ENCODE peak calls at places on chromosome 4, in nine cellular contexts. One of them, this sample, is unnamed. For H3K27me3, the result is how much of the 10 kb centered on the place peaks cover.

GRCh38 chr4:141761926-141762325 is 125.5 kb downstream of the IL15 start:
- DNase-seq in heart left ventricle: no peak
- DNase-seq in CD8-positive, alpha-beta T cell: no peak
- DNase-seq in left ventricle myocardium inferior: no peak
- DNase-seq in sigmoid colon: no peak
- DNase-seq in lung: no peak
- DNase-seq in CD8-positive, alpha-beta memory T cell: no peak
- DNase-seq in mammary epithelial cell: no peak
- DNase-seq in testis: no peak
- DNase-seq in this sample: no peak

GRCh38 chr4:10003666-10004065 is 17.6 kb downstream of the SLC2A9 start:
- DNase-seq in left ventricle myocardium inferior: no peak
- DNase-seq in testis: no peak
- DNase-seq in heart left ventricle: no peak
- DNase-seq in mammary epithelial cell: peak
- DNase-seq in lung: no peak
- DNase-seq in CD8-positive, alpha-beta T cell: no peak
- DNase-seq in CD8-positive, alpha-beta memory T cell: no peak
- DNase-seq in sigmoid colon: no peak
- DNase-seq in this sample: no peak

GRCh38 chr4:128787509-128788311 is 21.8 kb upstream of the JADE1 start:
- DNase-seq in CD8-positive, alpha-beta memory T cell: no peak
- DNase-seq in lung: no peak
- DNase-seq in sigmoid colon: no peak
- DNase-seq in left ventricle myocardium inferior: no peak
- DNase-seq in heart left ventricle: no peak
- DNase-seq in testis: no peak
- DNase-seq in CD8-positive, alpha-beta T cell: no peak
- DNase-seq in mammary epithelial cell: no peak
- DNase-seq in this sample: peak

GRCh38 chr4:98284640-98285046 is 23.5 kb downstream of the RAP1GDS1 start:
- DNase-seq in CD8-positive, alpha-beta T cell: no peak
- DNase-seq in mammary epithelial cell: peak
- DNase-seq in CD8-positive, alpha-beta memory T cell: no peak
- DNase-seq in heart left ventricle: no peak
- DNase-seq in testis: no peak
- DNase-seq in lung: no peak
- DNase-seq in left ventricle myocardium inferior: no peak
- DNase-seq in sigmoid colon: no peak
- DNase-seq in this sample: no peak

GRCh38 chr4:172830295-172830764 is 338.3 kb upstream of the GALNT7 start:
- DNase-seq in CD8-positive, alpha-beta T cell: no peak
- DNase-seq in heart left ventricle: no peak
- DNase-seq in CD8-positive, alpha-beta memory T cell: no peak
- DNase-seq in sigmoid colon: no peak
- DNase-seq in mammary epithelial cell: no peak
- DNase-seq in lung: no peak
- DNase-seq in testis: no peak
- DNase-seq in left ventricle myocardium inferior: no peak
- DNase-seq in this sample: no peak

GRCh38 chr4:23855912-23856605 is 33.8 kb downstream of the PPARGC1A start:
- DNase-seq in lung: no peak
- DNase-seq in CD8-positive, alpha-beta T cell: no peak
- DNase-seq in mammary epithelial cell: peak
- DNase-seq in sigmoid colon: no peak
- DNase-seq in left ventricle myocardium inferior: no peak
- DNase-seq in heart left ventricle: no peak
- DNase-seq in testis: no peak
- DNase-seq in CD8-positive, alpha-beta memory T cell: no peak
- DNase-seq in this sample: no peak

GRCh38 chr4:107826427-107826980 is 1.8 kb downstream of the SGMS2 start:
- DNase-seq in testis: no peak
- DNase-seq in heart left ventricle: no peak
- DNase-seq in CD8-positive, alpha-beta memory T cell: no peak
- DNase-seq in left ventricle myocardium inferior: no peak
- DNase-seq in sigmoid colon: no peak
- DNase-seq in mammary epithelial cell: peak
- DNase-seq in lung: no peak
- DNase-seq in CD8-positive, alpha-beta T cell: no peak
- DNase-seq in this sample: no peak

GRCh38 chr4:128386761-128387599 is 99.4 kb upstream of the PGRMC2 start:
- DNase-seq in lung: peak
- DNase-seq in heart left ventricle: peak
- DNase-seq in left ventricle myocardium inferior: peak
- DNase-seq in testis: peak
- DNase-seq in CD8-positive, alpha-beta T cell: no peak
- DNase-seq in CD8-positive, alpha-beta memory T cell: no peak
- DNase-seq in mammary epithelial cell: peak
- DNase-seq in sigmoid colon: peak
- DNase-seq in this sample: peak

GRCh38 chr4:147160908-147161513 is 215.3 kb upstream of the TTC29 start:
- DNase-seq in testis: peak
- DNase-seq in CD8-positive, alpha-beta memory T cell: no peak
- DNase-seq in left ventricle myocardium inferior: no peak
- DNase-seq in CD8-positive, alpha-beta T cell: no peak
- DNase-seq in mammary epithelial cell: peak
- DNase-seq in sigmoid colon: no peak
- DNase-seq in heart left ventricle: no peak
- DNase-seq in lung: no peak
- DNase-seq in this sample: peak

GRCh38 chr4:17667653-17668201 is 53.3 kb downstream of the MED28 start:
- DNase-seq in sigmoid colon: no peak
- DNase-seq in CD8-positive, alpha-beta T cell: no peak
- DNase-seq in mammary epithelial cell: no peak
- DNase-seq in CD8-positive, alpha-beta memory T cell: no peak
- DNase-seq in heart left ventricle: no peak
- DNase-seq in lung: no peak
- DNase-seq in testis: no peak
- DNase-seq in left ventricle myocardium inferior: no peak
- DNase-seq in this sample: no peak

GRCh38 chr4:149113804-149114430 is 671.7 kb upstream of the NR3C2 start:
- DNase-seq in heart left ventricle: no peak
- DNase-seq in sigmoid colon: no peak
- DNase-seq in lung: no peak
- DNase-seq in CD8-positive, alpha-beta memory T cell: no peak
- DNase-seq in left ventricle myocardium inferior: no peak
- DNase-seq in CD8-positive, alpha-beta T cell: no peak
- DNase-seq in mammary epithelial cell: peak
- DNase-seq in testis: no peak
- DNase-seq in this sample: no peak

GRCh38 chr4:28966982-28967381 is 1753.2 kb upstream of the PCDH7 start:
- DNase-seq in sigmoid colon: no peak
- DNase-seq in lung: no peak
- DNase-seq in heart left ventricle: no peak
- DNase-seq in mammary epithelial cell: peak
- DNase-seq in CD8-positive, alpha-beta memory T cell: no peak
- DNase-seq in left ventricle myocardium inferior: no peak
- DNase-seq in CD8-positive, alpha-beta T cell: no peak
- DNase-seq in testis: no peak
- DNase-seq in this sample: no peak

GRCh38 chr4:66178901-66179300 is 508.6 kb upstream of the EPHA5 start:
- DNase-seq in left ventricle myocardium inferior: no peak
- DNase-seq in sigmoid colon: no peak
- DNase-seq in lung: no peak
- DNase-seq in CD8-positive, alpha-beta memory T cell: no peak
- DNase-seq in mammary epithelial cell: no peak
- DNase-seq in CD8-positive, alpha-beta T cell: no peak
- DNase-seq in heart left ventricle: no peak
- DNase-seq in testis: no peak
- DNase-seq in this sample: no peak

GRCh38 chr4:107760281-107760947 is 40.4 kb upstream of the PAPSS1 start:
- DNase-seq in CD8-positive, alpha-beta memory T cell: no peak
- DNase-seq in mammary epithelial cell: no peak
- DNase-seq in sigmoid colon: no peak
- DNase-seq in left ventricle myocardium inferior: no peak
- DNase-seq in heart left ventricle: no peak
- DNase-seq in CD8-positive, alpha-beta T cell: no peak
- DNase-seq in testis: no peak
- DNase-seq in lung: no peak
- DNase-seq in this sample: peak

GRCh38 chr4:106698621-106699195 is 330.1 kb upstream of the GIMD1 start:
- DNase-seq in testis: no peak
- DNase-seq in sigmoid colon: no peak
- DNase-seq in left ventricle myocardium inferior: no peak
- DNase-seq in lung: no peak
- DNase-seq in CD8-positive, alpha-beta memory T cell: no peak
- DNase-seq in CD8-positive, alpha-beta T cell: no peak
- DNase-seq in heart left ventricle: no peak
- DNase-seq in mammary epithelial cell: no peak
- DNase-seq in this sample: no peak

GRCh38 chr4:158756588-158756987 is 12.2 kb upstream of the FNIP2 start:
- DNase-seq in sigmoid colon: no peak
- DNase-seq in mammary epithelial cell: no peak
- DNase-seq in CD8-positive, alpha-beta memory T cell: no peak
- DNase-seq in heart left ventricle: no peak
- DNase-seq in testis: no peak
- DNase-seq in lung: no peak
- DNase-seq in left ventricle myocardium inferior: no peak
- DNase-seq in CD8-positive, alpha-beta T cell: no peak
- DNase-seq in this sample: no peak

GRCh38 chr4:138494931-138495330 is 252.8 kb upstream of the SLC7A11 start:
- DNase-seq in CD8-positive, alpha-beta T cell: no peak
- DNase-seq in lung: no peak
- DNase-seq in testis: no peak
- DNase-seq in heart left ventricle: no peak
- DNase-seq in CD8-positive, alpha-beta memory T cell: no peak
- DNase-seq in sigmoid colon: no peak
- DNase-seq in mammary epithelial cell: peak
- DNase-seq in left ventricle myocardium inferior: no peak
- DNase-seq in this sample: no peak

GRCh38 chr4:99411041-99411440 is 24.1 kb downstream of the ADH7 start:
- DNase-seq in lung: no peak
- DNase-seq in heart left ventricle: no peak
- DNase-seq in left ventricle myocardium inferior: no peak
- DNase-seq in CD8-positive, alpha-beta T cell: no peak
- DNase-seq in mammary epithelial cell: peak
- DNase-seq in sigmoid colon: no peak
- DNase-seq in CD8-positive, alpha-beta memory T cell: no peak
- DNase-seq in testis: no peak
- DNase-seq in this sample: no peak

GRCh38 chr4:99417125-99417524 is 18.0 kb downstream of the ADH7 start:
- DNase-seq in testis: no peak
- DNase-seq in CD8-positive, alpha-beta T cell: no peak
- DNase-seq in lung: no peak
- DNase-seq in heart left ventricle: no peak
- DNase-seq in mammary epithelial cell: no peak
- DNase-seq in left ventricle myocardium inferior: no peak
- DNase-seq in CD8-positive, alpha-beta memory T cell: no peak
- DNase-seq in sigmoid colon: no peak
- DNase-seq in this sample: no peak

GRCh38 chr4:99413160-99413559 is 22.0 kb downstream of the ADH7 start:
- DNase-seq in testis: no peak
- DNase-seq in mammary epithelial cell: no peak
- DNase-seq in left ventricle myocardium inferior: no peak
- DNase-seq in lung: no peak
- DNase-seq in heart left ventricle: no peak
- DNase-seq in CD8-positive, alpha-beta memory T cell: no peak
- DNase-seq in CD8-positive, alpha-beta T cell: no peak
- DNase-seq in sigmoid colon: no peak
- DNase-seq in this sample: no peak

GRCh38 chr4:99410075-99410474 is 25.1 kb downstream of the ADH7 start:
- DNase-seq in CD8-positive, alpha-beta memory T cell: no peak
- DNase-seq in CD8-positive, alpha-beta T cell: no peak
- DNase-seq in heart left ventricle: no peak
- DNase-seq in lung: no peak
- DNase-seq in left ventricle myocardium inferior: no peak
- DNase-seq in mammary epithelial cell: no peak
- DNase-seq in testis: no peak
- DNase-seq in sigmoid colon: no peak
- DNase-seq in this sample: no peak

GRCh38 chr4:99414401-99414800 is 20.7 kb downstream of the ADH7 start:
- DNase-seq in lung: no peak
- DNase-seq in testis: no peak
- DNase-seq in CD8-positive, alpha-beta T cell: no peak
- DNase-seq in left ventricle myocardium inferior: no peak
- DNase-seq in sigmoid colon: no peak
- DNase-seq in CD8-positive, alpha-beta memory T cell: no peak
- DNase-seq in heart left ventricle: no peak
- DNase-seq in mammary epithelial cell: no peak
- DNase-seq in this sample: no peak
- H3K27me3 ChIP-seq in lung: under half
- H3K27me3 ChIP-seq in testis: under half
- H3K27me3 ChIP-seq in CD8-positive, alpha-beta T cell: under half
- H3K27me3 ChIP-seq in left ventricle myocardium inferior: under half
- H3K27me3 ChIP-seq in sigmoid colon: under half
- H3K27me3 ChIP-seq in CD8-positive, alpha-beta memory T cell: under half
- H3K27me3 ChIP-seq in heart left ventricle: under half
- H3K27me3 ChIP-seq in mammary epithelial cell: under half
- H3K27me3 ChIP-seq in this sample: under half

GRCh38 chr4:99645638-99646037 is 12.0 kb downstream of the C4orf54 start:
- DNase-seq in heart left ventricle: no peak
- DNase-seq in sigmoid colon: no peak
- DNase-seq in mammary epithelial cell: no peak
- DNase-seq in CD8-positive, alpha-beta memory T cell: no peak
- DNase-seq in left ventricle myocardium inferior: no peak
- DNase-seq in CD8-positive, alpha-beta T cell: no peak
- DNase-seq in lung: no peak
- DNase-seq in testis: no peak
- DNase-seq in this sample: no peak
- H3K4me3 ChIP-seq in heart left ventricle: no peak
- H3K4me3 ChIP-seq in sigmoid colon: no peak
- H3K4me3 ChIP-seq in mammary epithelial cell: no peak
- H3K4me3 ChIP-seq in CD8-positive, alpha-beta memory T cell: no peak
- H3K4me3 ChIP-seq in left ventricle myocardium inferior: no peak
- H3K4me3 ChIP-seq in CD8-positive, alpha-beta T cell: no peak
- H3K4me3 ChIP-seq in lung: no peak
- H3K4me3 ChIP-seq in testis: no peak
- H3K4me3 ChIP-seq in this sample: no peak

DNA sequence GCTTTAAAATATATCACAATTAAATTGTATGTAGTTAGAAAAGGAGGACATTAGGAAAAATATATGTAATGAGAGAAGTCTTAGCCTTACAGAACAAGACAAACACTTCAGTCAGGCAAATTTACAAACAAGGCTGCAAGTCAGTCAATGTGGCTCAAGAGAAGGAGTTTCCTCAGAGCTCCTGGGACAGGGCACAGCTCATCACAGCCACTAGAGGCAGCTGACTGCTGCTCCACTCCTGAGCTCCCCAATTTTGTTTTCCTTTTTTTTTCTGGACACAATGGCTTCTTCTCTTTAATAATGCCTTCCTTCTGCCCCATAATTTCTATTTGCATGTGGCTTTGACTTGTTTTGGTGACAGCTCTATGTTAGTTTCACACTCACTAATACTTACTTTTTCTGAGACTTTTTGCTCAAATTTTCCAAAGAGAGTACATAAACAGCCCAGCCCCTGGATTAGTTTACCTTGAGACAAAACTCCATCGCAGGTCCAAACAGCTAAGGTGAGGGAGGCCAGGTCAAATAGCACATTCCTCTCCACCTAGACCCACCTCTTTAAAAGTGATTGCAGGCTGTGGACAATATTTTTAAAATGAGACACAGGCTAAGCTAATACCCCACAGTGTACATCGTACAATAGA is 850.4 kb upstream of the FRG1 start:
- DNase-seq in CD8-positive, alpha-beta memory T cell: no peak
- DNase-seq in testis: no peak
- DNase-seq in left ventricle myocardium inferior: no peak
- DNase-seq in sigmoid colon: no peak
- DNase-seq in CD8-positive, alpha-beta T cell: no peak
- DNase-seq in mammary epithelial cell: peak
- DNase-seq in heart left ventricle: no peak
- DNase-seq in lung: no peak
- DNase-seq in this sample: peak
- H3K27me3 ChIP-seq in CD8-positive, alpha-beta memory T cell: under half
- H3K27me3 ChIP-seq in testis: under half
- H3K27me3 ChIP-seq in left ventricle myocardium inferior: under half
- H3K27me3 ChIP-seq in sigmoid colon: under half
- H3K27me3 ChIP-seq in CD8-positive, alpha-beta T cell: under half
- H3K27me3 ChIP-seq in mammary epithelial cell: under half
- H3K27me3 ChIP-seq in heart left ventricle: under half
- H3K27me3 ChIP-seq in lung: under half
- H3K27me3 ChIP-seq in this sample: under half

GRCh38 chr4:71210831-71211230 is 128.0 kb upstream of the SLC4A4 start:
- DNase-seq in CD8-positive, alpha-beta T cell: no peak
- DNase-seq in lung: no peak
- DNase-seq in testis: no peak
- DNase-seq in CD8-positive, alpha-beta memory T cell: no peak
- DNase-seq in left ventricle myocardium inferior: no peak
- DNase-seq in sigmoid colon: no peak
- DNase-seq in mammary epithelial cell: no peak
- DNase-seq in heart left ventricle: no peak
- DNase-seq in this sample: no peak
- H3K4me3 ChIP-seq in CD8-positive, alpha-beta T cell: no peak
- H3K4me3 ChIP-seq in lung: no peak
- H3K4me3 ChIP-seq in testis: no peak
- H3K4me3 ChIP-seq in CD8-positive, alpha-beta memory T cell: no peak
- H3K4me3 ChIP-seq in left ventricle myocardium inferior: no peak
- H3K4me3 ChIP-seq in sigmoid colon: no peak
- H3K4me3 ChIP-seq in mammary epithelial cell: no peak
- H3K4me3 ChIP-seq in heart left ventricle: no peak
- H3K4me3 ChIP-seq in this sample: no peak

This sample was measured in BE2C.